ENCODE peak calls at places on chromosomes 6 and 20, in four cellular contexts. P is fibroblast of lung, G is brain microvascular endothelial cell, W is colonic mucosa. N is an unnamed sample.

GRCh38 chr6:158793432-158793831 is 25.7 kb downstream of the EZR start:
- DNase-seq in P (peak; percentile 69), G (peak; percentile 56), W (no peak), N (peak; percentile 49)

GRCh38 chr6:167787896-167788530 is 38.7 kb upstream of the AFDN start:
- DNase-seq in P (no peak), G (no peak), W (peak; percentile 17), N (peak; percentile 71)

GRCh38 chr6:139764498-139764986 is 390.1 kb upstream of the CITED2 start:
- DNase-seq in P (peak; percentile 93), G (peak; percentile 95), W (no peak), N (peak; percentile 64)

GRCh38 chr6:168063431-168063830 is 15.6 kb downstream of the FRMD1 start:
- DNase-seq in P (no peak), G (no peak), W (no peak), N (no peak)

GRCh38 chr6:43570876-43571441 is 4.9 kb downstream of the XPO5 start:
- DNase-seq in P (peak; percentile 44), G (no peak), W (no peak), N (peak; percentile 37)

GRCh38 chr6:68160348-68160747 is 474.7 kb upstream of the ADGRB3 start:
- DNase-seq in P (no peak), G (no peak), W (no peak), N (no peak)

GRCh38 chr6:47235964-47236760 is 73.5 kb downstream of the TNFRSF21 start:
- DNase-seq in P (no peak), G (no peak), W (peak; percentile 63), N (no peak)

GRCh38 chr6:52227495-52227894 is 16.8 kb downstream of the IL17F start:
- DNase-seq in P (no peak), G (no peak), W (no peak), N (no peak)

GRCh38 chr20:37519508-37520416 is 1.3 kb upstream of the NNAT start:
- DNase-seq in P (no peak), G (peak; percentile 31), W (no peak), N (peak; percentile 56)

GRCh38 chr6:21949211-21949801 is 347.5 kb downstream of the PRL start:
- DNase-seq in P (no peak), G (no peak), W (no peak), N (peak; percentile 68)

GRCh38 chr6:26249959-26250805 is 114.8 kb upstream of the BTN3A2 start:
- DNase-seq in P (peak; percentile 85), G (peak; percentile 64), W (peak; percentile 78), N (peak; percentile 93)

GRCh38 chr20:17556842-17557674 is 12.8 kb upstream of the DSTN start:
- DNase-seq in P (no peak), G (no peak), W (peak; percentile 58), N (no peak)

GRCh38 chr6:492816-493414 is 101.4 kb downstream of the IRF4 start:
- DNase-seq in P (no peak), G (no peak), W (no peak), N (no peak)

GRCh38 chr20:57467742-57468141 is 57.2 kb downstream of the CTCFL start:
- DNase-seq in P (no peak), G (no peak), W (no peak), N (no peak)

GRCh38 chr20:57465486-57465885 is 59.5 kb downstream of the CTCFL start:
- DNase-seq in P (no peak), G (no peak), W (no peak), N (no peak)

GRCh38 chr20:57468523-57469417 is 56.2 kb downstream of the CTCFL start:
- DNase-seq in P (no peak), G (no peak), W (no peak), N (no peak)

GRCh38 chr20:57464642-57465211 is 60.2 kb downstream of the CTCFL start:
- DNase-seq in P (no peak), G (peak; percentile 22), W (no peak), N (peak; percentile 31)

DNA sequence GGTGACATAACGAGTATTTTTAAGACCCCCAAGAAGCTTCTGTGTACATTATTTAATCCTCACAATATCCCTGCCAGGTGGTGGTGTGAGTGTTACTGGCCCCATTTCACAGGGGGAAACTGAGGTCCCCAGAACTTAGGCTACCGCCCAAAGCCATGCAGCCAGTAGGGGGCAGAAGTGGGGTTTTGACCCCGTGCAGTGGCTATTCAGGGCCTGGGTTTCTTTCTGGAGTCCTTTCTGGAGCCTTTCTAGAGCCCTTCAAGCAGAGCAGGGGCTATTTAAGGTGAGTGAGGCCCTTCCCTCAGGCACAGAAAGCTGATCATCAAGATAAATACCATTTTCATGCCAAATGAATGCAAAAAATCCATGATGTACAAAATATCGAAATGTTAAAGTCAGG is 59.0 kb downstream of the CTCFL start:
- DNase-seq in P (no peak), G (no peak), W (no peak), N (no peak)
- TF ChIP-seq CTCF in P (no peak), G (peak; percentile 22), W (no peak), N (peak; percentile 43)

GRCh38 chr20:59604770-59605665 is 678 bp downstream of the PHACTR3 start:
- DNase-seq in P (no peak), G (no peak), W (no peak), N (no peak)
- H3K4me3 ChIP-seq in P (no peak overlapping the region), G (no peak overlapping the region), W (no peak overlapping the region), N (no peak overlapping the region)

GRCh38 chr20:61801428-61801827 is 264.3 kb downstream of the TAF4 start:
- DNase-seq in P (no peak), G (no peak), W (no peak), N (no peak)
- H3K27me3 ChIP-seq in P (peaks cover 6% of the 10 kb centered on the region), G (peaks cover 2% of the 10 kb centered on the region), W (no peaks in the 10 kb centered on the region), N (peaks cover 37% of the 10 kb centered on the region)

GRCh38 chr20:13493143-13493542 is 145.6 kb downstream of the TASP1 start:
- DNase-seq in P (no peak), G (no peak), W (no peak), N (no peak)

GRCh38 chr20:13486694-13487093 is 152.0 kb downstream of the TASP1 start:
- DNase-seq in P (peak; percentile 17), G (no peak), W (no peak), N (no peak)

GRCh38 chr20:13487202-13487601 is 151.5 kb downstream of the TASP1 start:
- DNase-seq in P (no peak), G (no peak), W (no peak), N (no peak)

GRCh38 chr20:13494019-13494418 is 144.7 kb downstream of the TASP1 start:
- DNase-seq in P (no peak), G (no peak), W (no peak), N (no peak)

GRCh38 chr20:13492001-13492480 is 146.7 kb downstream of the TASP1 start:
- DNase-seq in P (peak; percentile 82), G (peak; percentile 4), W (no peak), N (peak; percentile 87)
- TF ChIP-seq CTCF in P (peak; percentile 3), G (no peak), W (no peak), N (no peak)

GRCh38 chr6:5259428-5259827 is 1.3 kb downstream of the LYRM4 start:
- DNase-seq in P (no peak), G (no peak), W (no peak), N (no peak)
- H3K4me3 ChIP-seq in P (peak overlapping the region; percentile 66), G (peak overlapping the region; percentile 96), W (no peak overlapping the region), N (peak overlapping the region; percentile 71)

GRCh38 chr6:88709819-88710246 is 253.6 kb downstream of the RNGTT start:
- DNase-seq in P (no peak), G (no peak), W (no peak), N (no peak)

GRCh38 chr6:88708197-88708744 is 255.1 kb downstream of the RNGTT start:
- DNase-seq in P (no peak), G (no peak), W (no peak), N (no peak)

GRCh38 chr6:88712243-88712936 is 251.0 kb downstream of the RNGTT start:
- DNase-seq in P (no peak), G (peak; percentile 17), W (no peak), N (no peak)
- H3K27me3 ChIP-seq in P (no peaks in the 10 kb centered on the region), G (no peaks in the 10 kb centered on the region), W (no peaks in the 10 kb centered on the region), N (no peaks in the 10 kb centered on the region)

N was measured in A673.